ENCODE peak calls at places on chromosomes 5 and 9, in five cellular contexts. J, Z, G, K and N are unnamed samples.

GRCh38 chr5:9653061-9653460 is 22.9 kb upstream of the TAS2R1 start:
- DNase-seq in J (no peak), Z (no peak), G (no peak), K (no peak), N (no peak)

GRCh38 chr5:56342612-56343011 is 109.5 kb upstream of the ANKRD55 start:
- DNase-seq in J (no peak), Z (no peak), G (no peak), K (no peak), N (no peak)

GRCh38 chr5:174074369-174074768 is 28.9 kb downstream of the NSG2 start:
- DNase-seq in J (no peak), Z (no peak), G (no peak), K (no peak), N (no peak)

GRCh38 chr9:108963459-108964143 is 29.4 kb downstream of the ABITRAM start:
- DNase-seq in J (no peak), Z (no peak), G (no peak), K (no peak), N (no peak)

GRCh38 chr9:137114613-137115393 is at the start of gene DPP7:
- DNase-seq in J (no peak), Z (peak), G (peak), K (peak), N (no peak)

GRCh38 chr9:3719286-3719685 is 193.5 kb upstream of the RFX3 start:
- DNase-seq in J (no peak), Z (no peak), G (no peak), K (peak), N (no peak)

GRCh38 chr9:12923472-12924009 is 148.7 kb downstream of the LURAP1L start:
- DNase-seq in J (no peak), Z (no peak), G (no peak), K (peak), N (peak)

GRCh38 chr5:129216001-129216400 is 121.5 kb downstream of the ISOC1 start:
- DNase-seq in J (no peak), Z (no peak), G (no peak), K (no peak), N (no peak)

GRCh38 chr9:69122391-69123141 is 51.5 kb upstream of the TJP2 start:
- DNase-seq in J (no peak), Z (no peak), G (peak), K (peak), N (peak)

GRCh38 chr9:10003047-10003446 is 609.8 kb downstream of the PTPRD start:
- DNase-seq in J (no peak), Z (no peak), G (no peak), K (no peak), N (no peak)

GRCh38 chr9:111298831-111299603 is 31.0 kb downstream of the OR2K2 start:
- DNase-seq in J (peak), Z (no peak), G (no peak), K (peak), N (peak)

GRCh38 chr5:135594416-135594960 is 15.7 kb upstream of the CXCL14 start:
- DNase-seq in J (no peak), Z (no peak), G (no peak), K (no peak), N (no peak)

GRCh38 chr5:7471710-7472109 is 75.8 kb downstream of the ADCY2 start:
- DNase-seq in J (no peak), Z (no peak), G (no peak), K (no peak), N (no peak)

GRCh38 chr5:157076558-157076957 is 17.6 kb upstream of the HAVCR1 start:
- DNase-seq in J (no peak), Z (no peak), G (no peak), K (peak), N (peak)

GRCh38 chr5:1104327-1105006 is 7.4 kb downstream of the SLC12A7 start:
- DNase-seq in J (no peak), Z (peak), G (no peak), K (no peak), N (no peak)

GRCh38 chr9:35798658-35799366 is 7.4 kb downstream of the NPR2 start:
- DNase-seq in J (no peak), Z (no peak), G (no peak), K (peak), N (peak)

GRCh38 chr9:13568446-13568845 is 289.0 kb upstream of the MPDZ start:
- DNase-seq in J (peak), Z (no peak), G (peak), K (no peak), N (no peak)

GRCh38 chr5:149957855-149958254 is 2.7 kb upstream of the SLC26A2 start:
- DNase-seq in J (no peak), Z (no peak), G (no peak), K (no peak), N (no peak)

GRCh38 chr5:73818357-73818756 is 192.4 kb downstream of the ARHGEF28 start:
- DNase-seq in J (no peak), Z (no peak), G (no peak), K (peak), N (no peak)

GRCh38 chr5:91645347-91645746 is 262.2 kb upstream of the ARRDC3 start:
- DNase-seq in J (no peak), Z (no peak), G (no peak), K (no peak), N (no peak)

GRCh38 chr5:148909766-148910165 is 83.4 kb downstream of the ADRB2 start:
- DNase-seq in J (no peak), Z (no peak), G (no peak), K (no peak), N (no peak)

GRCh38 chr9:4741365-4742031 is 496 bp upstream of the AK3 start:
- DNase-seq in J (peak), Z (no peak), G (peak), K (peak), N (no peak)

GRCh38 chr5:1497271-1497777 is 26.4 kb downstream of the LPCAT1 start:
- DNase-seq in J (no peak), Z (no peak), G (no peak), K (no peak), N (no peak)

GRCh38 chr5:88452820-88453219 is 184.2 kb upstream of the TMEM161B start:
- DNase-seq in J (no peak), Z (no peak), G (no peak), K (no peak), N (no peak)

GRCh38 chr9:76691761-76692313 is 72.4 kb upstream of the PCA3 start:
- DNase-seq in J (peak), Z (no peak), G (peak), K (no peak), N (no peak)

GRCh38 chr9:121860213-121860612 is 208.8 kb downstream of the DAB2IP start:
- DNase-seq in J (no peak), Z (no peak), G (no peak), K (no peak), N (no peak)

GRCh38 chr9:77841739-77842386 is 189.7 kb downstream of the GNAQ start:
- DNase-seq in J (no peak), Z (no peak), G (no peak), K (no peak), N (no peak)

GRCh38 chr5:98905857-98906688 is 22.7 kb downstream of the CHD1 start:
- DNase-seq in J (no peak), Z (no peak), G (peak), K (peak), N (no peak)

GRCh38 chr5:55982957-55983381 is 11.8 kb downstream of the IL6ST start:
- DNase-seq in J (no peak), Z (no peak), G (no peak), K (peak), N (no peak)

GRCh38 chr5:108238936-108239887 is 142.7 kb downstream of the FBXL17 start:
- DNase-seq in J (no peak), Z (no peak), G (peak), K (peak), N (no peak)

GRCh38 chr9:18366184-18366583 is 107.8 kb upstream of the ADAMTSL1 start:
- DNase-seq in J (no peak), Z (no peak), G (no peak), K (no peak), N (no peak)

GRCh38 chr5:33892419-33893151 is 795 bp upstream of the ADAMTS12 start:
- DNase-seq in J (no peak), Z (no peak), G (peak), K (peak), N (peak)

GRCh38 chr5:133319905-133320520 is 268.2 kb downstream of the HSPA4 start:
- DNase-seq in J (no peak), Z (no peak), G (no peak), K (no peak), N (no peak)

GRCh38 chr5:172530406-172530805 is 76.1 kb upstream of the SH3PXD2B start:
- DNase-seq in J (no peak), Z (no peak), G (no peak), K (no peak), N (no peak)